ENCODE peak calls at places on chromosome 17, in four cellular contexts. M is heart right ventricle, V is AG09309, Q is right cardiac atrium. N is an unnamed sample.

GRCh38 chr17:66415366-66416206 is 113.2 kb downstream of the PRKCA start:
- DNase-seq in M (no peak), V (no peak), Q (no peak), N (no peak)

GRCh38 chr17:39018267-39019134 is 51.3 kb upstream of the FBXO47 start:
- DNase-seq in M (no peak), V (no peak), Q (no peak), N (no peak)

GRCh38 chr17:12596961-12597360 is 68.7 kb upstream of the MYOCD start:
- DNase-seq in M (no peak), V (no peak), Q (no peak), N (no peak)

GRCh38 chr17:72407336-72408121 is 286.7 kb downstream of the SOX9 start:
- DNase-seq in M (peak), V (peak), Q (peak), N (peak)

GRCh38 chr17:29039764-29040598 is 3.0 kb upstream of the PIPOX start:
- DNase-seq in M (no peak), V (peak), Q (no peak), N (peak)

GRCh38 chr17:79608729-79609039 is 2.2 kb downstream of the RBFOX3 start:
- DNase-seq in M (no peak), V (no peak), Q (no peak), N (no peak)

GRCh38 chr17:38748329-38749221 is at the start of gene PCGF2:
- DNase-seq in M (peak), V (no peak), Q (peak), N (peak)

GRCh38 chr17:71572343-71572742 is 548.5 kb upstream of the SOX9 start:
- DNase-seq in M (no peak), V (no peak), Q (no peak), N (no peak)

GRCh38 chr17:7774037-7774659 is 56.6 kb downstream of the DNAH2 start:
- DNase-seq in M (no peak), V (no peak), Q (no peak), N (peak)

GRCh38 chr17:62801553-62801952 is 6.6 kb downstream of the MARCHF10 start:
- DNase-seq in M (no peak), V (no peak), Q (no peak), N (no peak)

GRCh38 chr17:64641499-64641898 is 20.6 kb downstream of the SMURF2 start:
- DNase-seq in M (no peak), V (peak), Q (no peak), N (peak)
- H3K4me3 ChIP-seq in M (no peak), V (no peak), Q (no peak), N (peak)

GRCh38 chr17:40106760-40107265 is 6.4 kb upstream of the NR1D1 start:
- DNase-seq in M (peak), V (no peak), Q (no peak), N (no peak)
- H3K4me3 ChIP-seq in M (no peak), V (no peak), Q (no peak), N (no peak)

GRCh38 chr17:28038802-28039600 is 3.5 kb upstream of the NLK start:
- DNase-seq in M (no peak), V (no peak), Q (no peak), N (peak)
- H3K4me3 ChIP-seq in M (no peak), V (no peak), Q (no peak), N (no peak)

GRCh38 chr17:80990921-80991644 is 558 bp upstream of the CHMP6 start:
- DNase-seq in M (no peak), V (no peak), Q (peak), N (no peak)

GRCh38 chr17:80995131-80995530 is 3.5 kb downstream of the CHMP6 start:
- DNase-seq in M (no peak), V (no peak), Q (no peak), N (no peak)

GRCh38 chr17:80992077-80992947 is 671 bp downstream of the CHMP6 start:
- DNase-seq in M (no peak), V (no peak), Q (peak), N (no peak)

GRCh38 chr17:80991645-80992076 is at the start of gene CHMP6:
- DNase-seq in M (peak), V (no peak), Q (peak), N (no peak)

DNA sequence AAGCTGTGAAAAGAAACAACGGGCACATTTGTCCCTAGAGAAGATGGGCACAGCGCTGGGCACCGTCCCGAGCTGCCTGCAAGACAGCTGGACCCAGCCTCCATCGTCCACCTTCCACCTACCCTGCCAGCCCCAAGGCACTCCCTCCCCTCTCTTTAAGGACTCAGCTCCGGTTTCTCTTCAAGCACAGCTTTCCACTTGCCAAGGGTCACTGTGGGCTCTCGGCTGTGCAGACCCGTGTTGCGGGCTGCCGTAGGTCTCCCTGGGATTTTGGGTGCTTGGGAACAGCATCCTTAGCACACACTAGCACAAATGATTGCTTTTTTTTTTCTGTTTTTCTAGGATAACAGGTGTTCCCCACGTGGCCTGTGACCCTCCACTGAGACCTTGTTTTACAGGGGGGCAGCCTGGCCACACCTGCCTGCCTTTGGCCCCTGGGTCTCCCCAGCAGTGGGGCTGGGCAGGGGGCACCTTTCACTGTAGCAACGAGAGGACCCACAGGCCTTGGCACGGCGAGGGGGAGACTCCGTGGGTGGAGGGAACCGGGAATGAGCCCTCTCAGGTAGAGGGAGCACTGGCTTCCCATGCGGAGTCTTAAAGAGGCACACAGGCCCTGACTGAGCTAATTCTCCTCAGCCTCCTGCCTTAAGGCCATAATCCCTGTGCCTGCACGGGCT is 1.4 kb downstream of the CHMP6 start:
- DNase-seq in M (no peak), V (no peak), Q (no peak), N (no peak)
- H3K4me3 ChIP-seq in M (peak), V (peak), Q (peak), N (peak)

DNA sequence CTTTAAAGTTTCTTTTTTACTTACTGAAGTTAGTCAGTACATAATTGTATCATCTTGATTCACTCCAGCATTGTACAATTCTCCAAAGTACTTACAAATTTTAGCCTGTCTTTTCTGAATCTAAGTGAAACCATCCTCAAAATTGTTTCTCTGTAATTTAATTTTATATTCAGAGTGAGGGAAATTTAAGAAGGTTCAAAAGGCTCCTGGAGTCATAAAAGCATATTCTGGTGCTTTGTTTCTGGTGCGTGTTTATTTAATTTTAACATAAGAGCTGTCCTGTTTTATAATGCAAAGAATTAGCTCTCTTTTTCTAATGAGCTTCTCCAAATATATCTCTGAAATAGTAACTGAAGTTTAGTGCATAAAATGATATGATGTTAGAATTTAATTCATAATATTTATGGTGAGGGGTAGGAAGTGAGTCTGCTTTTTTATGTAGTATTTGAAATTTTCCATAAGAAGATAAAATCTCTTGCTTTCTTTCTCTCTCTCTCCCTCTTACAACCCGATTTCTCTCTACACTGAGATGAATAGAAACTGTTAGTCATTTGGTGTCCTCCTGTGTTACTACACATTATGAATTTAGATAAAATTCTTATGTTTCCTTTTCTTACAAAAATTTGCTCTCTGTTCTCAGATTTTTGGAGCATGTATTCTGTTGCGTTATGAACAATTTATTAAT is 339.8 kb downstream of the BCAS3 start:
- DNase-seq in M (no peak), V (no peak), Q (no peak), N (no peak)
- H3K4me3 ChIP-seq in M (no peak), V (no peak), Q (no peak), N (no peak)

GRCh38 chr17:36941265-36942021 is 4.2 kb downstream of the LHX1 start:
- DNase-seq in M (no peak), V (no peak), Q (no peak), N (no peak)
- H3K4me3 ChIP-seq in M (no peak), V (no peak), Q (no peak), N (no peak)

GRCh38 chr17:45200701-45201100 is 21.0 kb upstream of the FMNL1 start:
- DNase-seq in M (no peak), V (no peak), Q (peak), N (no peak)

GRCh38 chr17:45197555-45198334 is 23.9 kb upstream of the FMNL1 start:
- DNase-seq in M (peak), V (peak), Q (peak), N (peak)

GRCh38 chr17:45195424-45195823 is 26.3 kb upstream of the FMNL1 start:
- DNase-seq in M (no peak), V (no peak), Q (no peak), N (no peak)

GRCh38 chr17:45201457-45201856 is 20.2 kb upstream of the FMNL1 start:
- DNase-seq in M (no peak), V (no peak), Q (no peak), N (no peak)

GRCh38 chr17:45197108-45197507 is 24.6 kb upstream of the FMNL1 start:
- DNase-seq in M (no peak), V (no peak), Q (no peak), N (no peak)
- H3K4me3 ChIP-seq in M (no peak), V (no peak), Q (no peak), N (no peak)

DNA sequence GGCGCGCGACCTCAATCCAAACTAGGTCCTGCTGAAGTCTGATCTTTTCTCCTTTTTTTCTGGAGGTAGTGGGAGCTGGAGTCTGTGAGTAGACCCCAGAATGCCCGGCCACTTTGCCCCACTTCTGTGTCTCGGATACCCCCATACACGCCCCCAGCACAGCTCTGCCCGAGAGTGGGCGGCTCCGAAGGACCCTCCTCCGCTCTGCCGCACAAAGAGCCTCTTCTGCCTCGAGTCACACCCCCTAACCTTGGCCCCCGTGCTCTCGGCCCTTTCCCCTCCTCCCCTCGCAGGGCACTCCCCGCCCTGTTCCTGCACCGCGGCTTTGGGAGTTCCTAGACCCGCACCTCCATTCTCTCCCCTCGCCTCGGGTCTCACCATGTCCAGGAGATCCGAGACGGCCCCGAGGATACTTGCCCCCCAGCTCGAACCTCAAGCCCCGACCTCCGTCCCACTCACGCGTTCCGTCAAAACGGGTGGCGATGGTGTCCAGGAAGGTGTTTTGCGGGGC is 476 bp downstream of the KCNH4 start:
- DNase-seq in M (no peak), V (no peak), Q (peak), N (no peak)
- H3K4me3 ChIP-seq in M (peak), V (no peak), Q (peak), N (peak)

DNA sequence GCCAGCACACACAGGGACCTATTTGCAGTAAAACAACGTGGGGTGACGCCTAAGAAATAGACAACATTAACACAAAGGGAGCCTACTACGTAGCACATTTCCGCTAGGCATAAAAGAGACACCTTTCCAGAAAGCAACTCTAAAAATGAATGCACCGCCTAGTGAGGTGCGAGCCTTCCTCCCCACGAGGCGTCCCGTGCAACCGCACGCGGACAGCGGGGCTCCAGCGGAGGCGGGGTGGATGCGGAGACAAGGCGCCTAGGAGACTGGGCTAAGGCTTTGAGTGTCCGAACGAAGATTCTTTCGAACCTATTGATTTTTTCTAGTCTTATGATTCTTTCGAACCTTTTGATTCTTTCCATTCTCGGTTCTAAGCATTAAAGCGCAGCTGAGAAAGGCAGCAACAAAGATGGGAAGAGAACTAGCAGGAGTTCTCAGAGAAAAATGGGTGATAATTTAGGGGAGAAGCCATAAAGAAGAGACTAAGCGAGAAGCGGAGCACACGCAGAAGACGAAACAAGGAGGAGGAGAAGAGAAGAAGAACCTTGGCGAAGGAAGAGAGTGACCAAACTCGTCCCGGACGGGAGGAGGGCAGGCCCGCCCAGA is 433 bp upstream of the CPD start:
- DNase-seq in M (peak), V (no peak), Q (peak), N (no peak)
- H3K4me3 ChIP-seq in M (peak), V (peak), Q (peak), N (peak)

GRCh38 chr17:82267575-82268379 is 5.7 kb downstream of the CSNK1D start:
- DNase-seq in M (peak), V (peak), Q (peak), N (peak)
- H3K4me3 ChIP-seq in M (no peak), V (no peak), Q (no peak), N (peak)